ENCODE peak calls at places on chromosome 5, in five cellular contexts. L is psoas muscle, E is adrenal gland, O is omental fat pad, S is Peyer's patch. T is an unnamed sample.

GRCh38 chr5:65674749-65675148 is 47.2 kb downstream of the SGTB start:
- DNase-seq in L (no peak), E (no peak), O (no peak), S (no peak), T (no peak)

GRCh38 chr5:57413145-57413544 is 69.5 kb downstream of the ACTBL2 start:
- DNase-seq in L (no peak), E (no peak), O (no peak), S (no peak), T (no peak)

GRCh38 chr5:176880393-176881020 is 18.6 kb downstream of the HK3 start:
- DNase-seq in L (no peak), E (no peak), O (no peak), S (no peak), T (no peak)

GRCh38 chr5:57494104-57495098 is 11.8 kb upstream of the ACTBL2 start:
- DNase-seq in L (no peak), E (peak), O (peak), S (no peak), T (peak)

GRCh38 chr5:55742778-55743177 is 4.9 kb downstream of the DDX4 start:
- DNase-seq in L (no peak), E (no peak), O (no peak), S (no peak), T (no peak)

GRCh38 chr5:127893232-127893631 is 190.0 kb downstream of the CCDC192 start:
- DNase-seq in L (no peak), E (no peak), O (no peak), S (no peak), T (no peak)

GRCh38 chr5:53035868-53036381 is 46.8 kb downstream of the ITGA2 start:
- DNase-seq in L (no peak), E (no peak), O (no peak), S (no peak), T (no peak)

GRCh38 chr5:174505621-174506020 is 218.8 kb upstream of the MSX2 start:
- DNase-seq in L (no peak), E (no peak), O (no peak), S (no peak), T (no peak)

GRCh38 chr5:50606179-50606578 is 60.3 kb upstream of the PARP8 start:
- DNase-seq in L (no peak), E (no peak), O (no peak), S (no peak), T (no peak)

GRCh38 chr5:150783422-150783928 is 4.9 kb downstream of the SMIM3 start:
- DNase-seq in L (peak), E (peak), O (no peak), S (peak), T (no peak)

GRCh38 chr5:133746834-133747233 is 134.5 kb upstream of the FSTL4 start:
- DNase-seq in L (no peak), E (no peak), O (no peak), S (no peak), T (no peak)

GRCh38 chr5:42641321-42642005 is 115.2 kb upstream of the CCDC152 start:
- DNase-seq in L (no peak), E (no peak), O (no peak), S (no peak), T (no peak)

GRCh38 chr5:169423580-169424278 is 122.8 kb upstream of the SLIT3 start:
- DNase-seq in L (no peak), E (no peak), O (no peak), S (no peak), T (no peak)

GRCh38 chr5:94544031-94544650 is 74.3 kb downstream of the KIAA0825 start:
- DNase-seq in L (no peak), E (no peak), O (no peak), S (no peak), T (no peak)

GRCh38 chr5:927172-928015 is 34.7 kb downstream of the TRIP13 start:
- DNase-seq in L (peak), E (peak), O (no peak), S (no peak), T (peak)

GRCh38 chr5:176754376-176754942 is 55.9 kb upstream of the UNC5A start:
- DNase-seq in L (no peak), E (no peak), O (no peak), S (no peak), T (no peak)

GRCh38 chr5:77280036-77280435 is 69.6 kb downstream of the PDE8B start:
- DNase-seq in L (no peak), E (no peak), O (no peak), S (no peak), T (no peak)

GRCh38 chr5:32325067-32325466 is 12.3 kb upstream of the MTMR12 start:
- DNase-seq in L (no peak), E (no peak), O (no peak), S (no peak), T (peak)

GRCh38 chr5:158589939-158590338 is 509.8 kb downstream of the EBF1 start:
- DNase-seq in L (no peak), E (no peak), O (no peak), S (no peak), T (no peak)

GRCh38 chr5:64144429-64145215 is 21.0 kb upstream of the RNF180 start:
- DNase-seq in L (no peak), E (no peak), O (no peak), S (no peak), T (no peak)

GRCh38 chr5:88269222-88269771 is 652 bp upstream of the TMEM161B start:
- DNase-seq in L (no peak), E (peak), O (no peak), S (no peak), T (no peak)

GRCh38 chr5:1204693-1205242 is 3.4 kb downstream of the SLC6A19 start:
- DNase-seq in L (no peak), E (no peak), O (no peak), S (no peak), T (no peak)

GRCh38 chr5:2883771-2884170 is 132.3 kb upstream of the IRX2 start:
- DNase-seq in L (no peak), E (no peak), O (no peak), S (no peak), T (peak)

GRCh38 chr5:164230341-164230740 is 724.9 kb downstream of the MAT2B start:
- DNase-seq in L (no peak), E (no peak), O (no peak), S (no peak), T (no peak)

GRCh38 chr5:95988877-95989276 is 27.2 kb upstream of the ELL2 start:
- DNase-seq in L (no peak), E (no peak), O (no peak), S (no peak), T (no peak)

GRCh38 chr5:139764250-139764791 is 31.3 kb upstream of the PSD2 start:
- DNase-seq in L (no peak), E (no peak), O (no peak), S (peak), T (no peak)

GRCh38 chr5:119270955-119271757 is 84.7 kb upstream of the TNFAIP8 start:
- DNase-seq in L (no peak), E (no peak), O (no peak), S (no peak), T (no peak)

GRCh38 chr5:119270121-119270565 is 85.7 kb upstream of the TNFAIP8 start:
- DNase-seq in L (no peak), E (no peak), O (no peak), S (no peak), T (no peak)

GRCh38 chr5:119267958-119268386 is 87.8 kb upstream of the TNFAIP8 start:
- DNase-seq in L (peak), E (peak), O (peak), S (peak), T (peak)

GRCh38 chr5:119269061-119269579 is 86.7 kb upstream of the TNFAIP8 start:
- DNase-seq in L (peak), E (peak), O (no peak), S (peak), T (no peak)

DNA sequence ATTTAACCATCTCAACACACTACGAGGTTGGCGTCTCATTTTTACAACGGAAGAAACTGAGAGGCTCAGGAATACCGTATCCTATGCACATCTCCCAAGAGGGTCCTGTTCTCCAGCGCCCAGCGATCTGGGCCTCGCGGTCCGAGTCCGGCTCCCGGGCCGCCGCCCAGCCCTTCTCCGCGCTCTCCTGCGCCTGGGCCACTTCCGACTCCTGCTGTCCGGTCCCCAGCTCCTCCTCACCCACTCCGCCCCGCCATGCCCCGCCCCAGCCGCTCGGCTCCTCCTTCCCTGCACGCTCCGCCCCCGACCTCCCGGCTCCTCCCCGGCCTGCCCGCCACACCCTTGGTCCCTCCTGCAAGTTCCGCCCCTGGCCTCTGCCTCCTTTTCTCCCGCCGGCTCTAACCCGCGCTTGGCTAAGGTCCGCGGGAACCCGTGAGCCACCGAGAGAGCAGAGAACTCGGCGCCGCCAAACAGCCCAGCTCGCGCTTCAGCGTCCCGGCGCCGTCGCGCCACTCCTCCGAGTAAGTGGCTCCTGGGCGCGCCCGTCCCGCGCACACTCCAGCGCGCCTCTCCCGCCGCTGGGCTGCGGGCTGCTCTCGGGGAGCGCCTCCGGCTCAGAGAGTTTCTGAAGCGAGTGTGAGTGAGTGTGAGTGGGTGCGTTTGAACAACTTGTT is 87.3 kb upstream of the TNFAIP8 start:
- DNase-seq in L (peak), E (peak), O (peak), S (peak), T (peak)
- TF ChIP-seq CTCF in L (no peak), E (no peak), O (no peak), S (peak), T (no peak)

DNA sequence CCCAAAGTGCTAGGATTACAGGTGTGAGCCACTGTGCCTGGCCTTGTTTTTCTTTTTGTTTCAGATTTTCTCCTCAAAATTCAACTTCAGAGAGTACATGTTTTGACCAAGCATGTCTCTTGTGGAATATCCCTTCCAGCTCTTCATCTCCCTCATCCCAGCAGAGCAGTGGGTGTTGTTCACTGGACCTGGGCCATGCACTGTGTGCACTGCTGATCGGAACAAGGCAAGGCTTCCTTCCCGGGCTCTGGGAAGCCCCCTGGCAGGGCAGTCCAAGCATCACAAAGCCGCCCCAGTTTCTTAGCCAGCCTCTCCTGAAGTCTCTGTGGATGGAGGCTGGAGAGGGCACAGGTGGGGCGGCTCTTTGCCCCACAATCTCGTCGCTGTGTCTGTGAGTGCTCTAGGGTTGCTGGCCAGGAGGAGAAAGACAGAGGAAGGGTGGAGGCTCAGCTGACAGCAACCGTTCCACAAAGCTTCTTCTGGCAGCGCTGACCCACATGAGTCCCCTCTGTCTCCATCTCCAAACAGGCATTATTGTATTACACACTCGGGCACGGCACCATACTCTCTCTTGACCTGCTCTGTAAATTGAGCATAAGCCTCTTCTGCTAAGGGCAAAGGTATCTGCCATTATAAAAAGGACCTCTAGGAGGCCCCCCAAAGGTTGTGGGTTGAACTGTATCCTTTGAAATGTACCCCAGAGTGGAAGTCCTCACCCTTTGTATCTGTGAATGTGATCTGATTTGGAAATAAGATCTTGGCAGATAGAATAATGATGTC is 89.6 kb downstream of the TARS1 start:
- DNase-seq in L (no peak), E (no peak), O (no peak), S (no peak), T (no peak)
- TF ChIP-seq CTCF in L (no peak), E (no peak), O (no peak), S (no peak), T (no peak)

GRCh38 chr5:130286971-130287370 is 382.7 kb downstream of the CHSY3 start:
- DNase-seq in L (no peak), E (no peak), O (no peak), S (no peak), T (no peak)

GRCh38 chr5:130290219-130290618 is 386.0 kb downstream of the CHSY3 start:
- DNase-seq in L (no peak), E (no peak), O (no peak), S (no peak), T (no peak)

GRCh38 chr5:130287438-130287837 is 383.2 kb downstream of the CHSY3 start:
- DNase-seq in L (no peak), E (no peak), O (no peak), S (no peak), T (no peak)

GRCh38 chr5:130295235-130295634 is 391.0 kb downstream of the CHSY3 start:
- DNase-seq in L (no peak), E (no peak), O (no peak), S (no peak), T (no peak)

GRCh38 chr5:130289132-130290088 is 385.1 kb downstream of the CHSY3 start:
- DNase-seq in L (no peak), E (no peak), O (no peak), S (no peak), T (no peak)
- TF ChIP-seq CTCF in L (no peak), E (no peak), O (no peak), S (no peak), T (no peak)

GRCh38 chr5:172777381-172778222 is 6.6 kb upstream of the DUSP1 start:
- DNase-seq in L (peak), E (peak), O (no peak), S (peak), T (peak)
- TF ChIP-seq CTCF in L (no peak), E (no peak), O (no peak), S (peak), T (no peak)

DNA sequence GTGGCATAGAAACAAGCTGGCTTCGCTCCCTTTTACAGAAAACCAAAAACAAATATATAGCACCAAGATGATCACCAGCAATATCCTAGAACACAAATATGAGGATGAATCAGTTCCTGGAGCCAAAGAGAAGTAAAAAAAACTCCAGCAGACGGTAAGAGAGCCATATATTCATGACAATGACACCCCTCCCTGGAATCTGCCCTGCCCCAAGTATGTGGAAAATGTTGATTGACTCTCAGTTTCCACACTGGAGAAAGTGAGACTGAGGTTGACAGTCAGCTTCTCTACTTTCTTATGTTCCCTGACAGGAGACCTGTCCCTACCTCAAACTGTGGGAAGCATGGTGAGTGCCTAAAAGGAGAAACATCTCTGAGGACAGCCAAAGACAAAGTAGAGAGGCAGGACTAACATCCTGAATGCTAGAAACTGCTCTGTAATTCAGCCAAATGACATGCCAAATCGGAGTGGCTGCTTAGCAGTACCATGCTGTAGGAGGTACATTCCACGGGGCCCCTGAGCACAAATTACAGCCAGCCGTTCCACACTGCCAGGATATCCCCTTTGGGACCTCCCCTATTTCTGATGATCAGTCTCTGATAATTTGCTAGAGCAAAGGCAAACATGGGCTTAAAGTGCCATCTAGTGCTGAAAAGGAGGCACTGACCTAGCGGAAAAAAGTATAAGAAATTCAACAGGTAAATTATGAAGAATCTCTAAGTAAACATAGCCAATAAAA is 424.0 kb upstream of the RGMB start:
- DNase-seq in L (no peak), E (no peak), O (no peak), S (no peak), T (no peak)
- TF ChIP-seq CTCF in L (no peak), E (no peak), O (no peak), S (no peak), T (peak)

T was measured in osteocyte.